ENCODE peak calls at places on chromosomes 4 and X, in five cellular contexts. D, T, R, V and W are unnamed samples.
A peak's percentile ranks its signal among the peaks of the same experiment; 100 is the strongest.

GRCh38 chr4:15182600-15183222 is 180.4 kb downstream of the CPEB2 start:
- DNase-seq in D (no peak), T (no peak), V (no peak), R (no peak), W (no peak)

GRCh38 chr4:879730-880079 is 52.4 kb downstream of the GAK start:
- DNase-seq in R (no peak), D (no peak), T (no peak), V (no peak), W (no peak)

GRCh38 chr4:2583517-2583916 is 47.1 kb downstream of the FAM193A start:
- DNase-seq in D (no peak), T (peak; percentile 43), R (no peak), V (no peak), W (no peak)

GRCh38 chrX:42694260-42694815 is 83.6 kb downstream of the PPP1R2C start:
- DNase-seq in T (no peak), R (no peak), D (no peak), V (no peak), W (no peak)

GRCh38 chr4:73660808-73661207 is 40.6 kb upstream of the RASSF6 start:
- DNase-seq in D (no peak), V (no peak), T (no peak), R (no peak), W (no peak)

GRCh38 chrX:105821471-105822081 is 763 bp upstream of the NRK start:
- DNase-seq in D (no peak), V (peak; percentile 60), T (no peak), R (no peak), W (no peak)

GRCh38 chrX:79081895-79082512 is 62.5 kb upstream of the GPR174 start:
- DNase-seq in T (no peak), D (no peak), R (no peak), V (no peak), W (no peak)

GRCh38 chrX:18174209-18174608 is 46.5 kb downstream of the BEND2 start:
- DNase-seq in T (no peak), D (no peak), V (no peak), R (no peak), W (no peak)

GRCh38 chr4:3679851-3680311 is 86.3 kb upstream of the ADRA2C start:
- DNase-seq in V (peak; percentile 60), D (no peak), R (no peak), T (no peak), W (no peak)

GRCh38 chr4:78612398-78613005 is 60.9 kb downstream of the ANXA3 start:
- DNase-seq in T (no peak), D (peak; percentile 6), V (no peak), R (peak; percentile 15), W (no peak)

GRCh38 chr4:121428721-121429120 is 47.9 kb upstream of the QRFPR start:
- DNase-seq in T (no peak), R (no peak), D (no peak), V (no peak), W (no peak)

GRCh38 chr4:98467627-98468072 is 190.8 kb downstream of the TSPAN5 start:
- DNase-seq in V (peak; percentile 75), D (peak; percentile 77), R (peak; percentile 81), T (peak; percentile 43), W (peak; percentile 84)

GRCh38 chr4:156419080-156419638 is 465.5 kb upstream of the CTSO start:
- DNase-seq in T (no peak), R (no peak), D (no peak), V (no peak), W (no peak)

GRCh38 chr4:5890063-5890727 is 2.7 kb downstream of the CRMP1 start:
- DNase-seq in R (no peak), T (peak; percentile 90), D (peak; percentile 62), V (no peak), W (no peak)

GRCh38 chr4:123453006-123453685 is 56.6 kb downstream of the SPRY1 start:
- DNase-seq in V (no peak), T (no peak), D (no peak), R (no peak), W (no peak)

GRCh38 chrX:47562615-47563243 is 1.7 kb downstream of the ARAF start:
- DNase-seq in T (no peak), R (no peak), D (no peak), V (no peak), W (no peak)

GRCh38 chr4:132227349-132228165 is 921.5 kb upstream of the PCDH10 start:
- DNase-seq in R (no peak), V (no peak), D (no peak), T (peak; percentile 47), W (no peak)

GRCh38 chrX:85815203-85815751 is 232.1 kb downstream of the CHM start:
- DNase-seq in T (no peak), R (no peak), V (no peak), D (no peak), W (no peak)

GRCh38 chr4:186932631-186933150 is 209.0 kb upstream of the FAT1 start:
- DNase-seq in R (no peak), V (no peak), D (no peak), T (no peak), W (no peak)

GRCh38 chr4:113678651-113679050 is 82.9 kb downstream of the CAMK2D start:
- DNase-seq in D (no peak), T (no peak), V (no peak), R (no peak), W (no peak)

GRCh38 chr4:167234388-167234881 is at the start of gene SPOCK3:
- DNase-seq in D (peak; percentile 71), V (peak; percentile 70), R (no peak), T (peak; percentile 23), W (no peak)

GRCh38 chrX:49282647-49283011 is 13.0 kb downstream of the PPP1R3F start:
- DNase-seq in R (no peak), T (no peak), D (no peak), V (no peak), W (no peak)

GRCh38 chr4:25095756-25096552 is 64.3 kb downstream of the SEPSECS start:
- DNase-seq in R (no peak), T (no peak), D (no peak), V (no peak), W (no peak)

GRCh38 chr4:150818661-150819060 is 196.4 kb downstream of the LRBA start:
- DNase-seq in D (no peak), T (no peak), R (peak; percentile 6), V (no peak), W (no peak)

GRCh38 chr4:82820689-82821088 is 22.1 kb upstream of the SCD5 start:
- DNase-seq in R (no peak), V (no peak), T (no peak), D (no peak), W (no peak)

GRCh38 chrX:15855562-15856256 is 1.1 kb upstream of the AP1S2 start:
- DNase-seq in V (no peak), D (no peak), T (no peak), R (no peak), W (no peak)

GRCh38 chr4:169103966-169104412 is 93.9 kb upstream of the CBR4 start:
- DNase-seq in T (peak; percentile 32), D (no peak), V (no peak), R (no peak), W (no peak)

GRCh38 chr4:2341261-2341841 is 77.1 kb downstream of the ZFYVE28 start:
- DNase-seq in V (peak; percentile 58), T (no peak), D (no peak), R (no peak), W (peak; percentile 49)

GRCh38 chr4:105139646-105140045 is 7.0 kb upstream of the TET2 start:
- DNase-seq in R (no peak), V (no peak), D (no peak), T (no peak), W (no peak)

GRCh38 chr4:84821064-84821463 is 145.4 kb downstream of the WDFY3 start:
- DNase-seq in V (no peak), T (no peak), D (no peak), R (no peak), W (no peak)

GRCh38 chrX:96792047-96792446 is 91.7 kb upstream of the RPA4 start:
- DNase-seq in R (no peak), V (no peak), D (no peak), T (no peak), W (no peak)

GRCh38 chrX:10579753-10580060 is 40.7 kb downstream of the MID1 start:
- DNase-seq in D (no peak), R (peak; percentile 32), V (no peak), T (no peak), W (no peak)

GRCh38 chrX:104270916-104271512 is 16.3 kb upstream of the ESX1 start:
- DNase-seq in D (peak; percentile 11), R (no peak), V (no peak), T (no peak), W (no peak)

GRCh38 chr4:106238819-106239420 is 77.1 kb downstream of the TBCK start:
- DNase-seq in V (no peak), D (no peak), T (no peak), R (peak; percentile 26), W (no peak)

GRCh38 chrX:119579414-119579813 is 5.1 kb downstream of the UBE2A start:
- DNase-seq in R (no peak), D (no peak), T (no peak), V (no peak), W (no peak)

GRCh38 chrX:79336869-79337815 is 30.0 kb downstream of the ITM2A start:
- DNase-seq in V (no peak), R (no peak), D (no peak), T (no peak), W (no peak)

GRCh38 chrX:68945603-68946228 is 116.9 kb downstream of the EFNB1 start:
- DNase-seq in V (no peak), R (no peak), D (no peak), T (no peak), W (peak; percentile 60)

GRCh38 chrX:10030570-10030969 is 63.4 kb downstream of the CLDN34 start:
- DNase-seq in R (no peak), D (no peak), T (peak; percentile 14), V (no peak), W (no peak)

GRCh38 chrX:5857232-5857631 is 371.4 kb downstream of the NLGN4X start:
- DNase-seq in T (no peak), R (no peak), V (no peak), D (no peak), W (no peak)

GRCh38 chr4:26687728-26688127 is 103.8 kb downstream of the TBC1D19 start:
- DNase-seq in V (no peak), R (peak; percentile 1), T (no peak), D (no peak), W (no peak)